ENCODE peak calls at places on chromosome 10, in four cellular contexts. W is trophoblast cell, T is IMR-90, X is H9. Y is an unnamed sample.

GRCh38 chr10:6563075-6563474 is 17.0 kb downstream of the PRKCQ start:
- DNase-seq in X (no peak), W (no peak), T (no peak), Y (no peak)

GRCh38 chr10:49652416-49653385 is 26.8 kb upstream of the C10orf53 start:
- DNase-seq in W (no peak), X (no peak), T (no peak), Y (no peak)

GRCh38 chr10:86411281-86411841 is 44.8 kb upstream of the GRID1 start:
- DNase-seq in W (no peak), X (no peak), T (peak; percentile 86), Y (peak; percentile 93)

GRCh38 chr10:15168296-15168780 is at the start of gene NMT2:
- DNase-seq in X (peak; percentile 89), W (peak; percentile 81), T (no peak), Y (peak; percentile 87)

GRCh38 chr10:106897631-106898161 is 266.8 kb downstream of the SORCS1 start:
- DNase-seq in X (no peak), W (no peak), T (no peak), Y (no peak)

GRCh38 chr10:126247454-126247975 is 140.8 kb downstream of the ADAM12 start:
- DNase-seq in W (peak; percentile 89), X (no peak), T (peak; percentile 100), Y (peak; percentile 99)

GRCh38 chr10:80513106-80513505 is 24.6 kb upstream of the SH2D4B start:
- DNase-seq in T (no peak), X (no peak), W (no peak), Y (no peak)

GRCh38 chr10:62992145-62992721 is 140.9 kb upstream of the NRBF2 start:
- DNase-seq in W (peak; percentile 1), T (peak; percentile 34), X (no peak), Y (no peak)

GRCh38 chr10:102633282-102633681 is 11.0 kb upstream of the TRIM8 start:
- DNase-seq in W (no peak), T (peak; percentile 81), X (no peak), Y (peak; percentile 82)

GRCh38 chr10:22606164-22606614 is 108.2 kb downstream of the PIP4K2A start:
- DNase-seq in T (peak; percentile 59), W (peak; percentile 8), X (no peak), Y (peak; percentile 89)

GRCh38 chr10:34006471-34006870 is 672.0 kb upstream of the NRP1 start:
- DNase-seq in X (no peak), W (no peak), T (no peak), Y (no peak)

GRCh38 chr10:100749309-100750217 is 4.2 kb downstream of the PAX2 start:
- DNase-seq in W (no peak), X (no peak), T (no peak), Y (no peak)

GRCh38 chr10:79028456-79029010 is 40.2 kb upstream of the ZMIZ1 start:
- DNase-seq in X (no peak), W (no peak), T (no peak), Y (no peak)

GRCh38 chr10:69073025-69073424 is 14.9 kb upstream of the SRGN start:
- DNase-seq in X (no peak), T (no peak), W (no peak), Y (no peak)

GRCh38 chr10:101400529-101400928 is 46.6 kb downstream of the BTRC start:
- DNase-seq in X (no peak), W (no peak), T (peak; percentile 9), Y (no peak)

GRCh38 chr10:35025916-35026315 is 64.2 kb downstream of the CUL2 start:
- DNase-seq in T (peak; percentile 78), X (no peak), W (no peak), Y (no peak)

GRCh38 chr10:114044251-114045070 is 795 bp downstream of the ADRB1 start:
- DNase-seq in T (no peak), X (peak; percentile 49), W (no peak), Y (no peak)

GRCh38 chr10:132430861-132431271 is 33.9 kb downstream of the PWWP2B start:
- DNase-seq in W (no peak), T (no peak), X (no peak), Y (no peak)

GRCh38 chr10:132428486-132428885 is 31.5 kb downstream of the PWWP2B start:
- DNase-seq in T (no peak), X (no peak), W (no peak), Y (no peak)

GRCh38 chr10:132430231-132430743 is 33.3 kb downstream of the PWWP2B start:
- DNase-seq in T (no peak), X (no peak), W (no peak), Y (no peak)

GRCh38 chr10:132427939-132428367 is 31.0 kb downstream of the PWWP2B start:
- DNase-seq in W (no peak), T (no peak), X (no peak), Y (no peak)

DNA sequence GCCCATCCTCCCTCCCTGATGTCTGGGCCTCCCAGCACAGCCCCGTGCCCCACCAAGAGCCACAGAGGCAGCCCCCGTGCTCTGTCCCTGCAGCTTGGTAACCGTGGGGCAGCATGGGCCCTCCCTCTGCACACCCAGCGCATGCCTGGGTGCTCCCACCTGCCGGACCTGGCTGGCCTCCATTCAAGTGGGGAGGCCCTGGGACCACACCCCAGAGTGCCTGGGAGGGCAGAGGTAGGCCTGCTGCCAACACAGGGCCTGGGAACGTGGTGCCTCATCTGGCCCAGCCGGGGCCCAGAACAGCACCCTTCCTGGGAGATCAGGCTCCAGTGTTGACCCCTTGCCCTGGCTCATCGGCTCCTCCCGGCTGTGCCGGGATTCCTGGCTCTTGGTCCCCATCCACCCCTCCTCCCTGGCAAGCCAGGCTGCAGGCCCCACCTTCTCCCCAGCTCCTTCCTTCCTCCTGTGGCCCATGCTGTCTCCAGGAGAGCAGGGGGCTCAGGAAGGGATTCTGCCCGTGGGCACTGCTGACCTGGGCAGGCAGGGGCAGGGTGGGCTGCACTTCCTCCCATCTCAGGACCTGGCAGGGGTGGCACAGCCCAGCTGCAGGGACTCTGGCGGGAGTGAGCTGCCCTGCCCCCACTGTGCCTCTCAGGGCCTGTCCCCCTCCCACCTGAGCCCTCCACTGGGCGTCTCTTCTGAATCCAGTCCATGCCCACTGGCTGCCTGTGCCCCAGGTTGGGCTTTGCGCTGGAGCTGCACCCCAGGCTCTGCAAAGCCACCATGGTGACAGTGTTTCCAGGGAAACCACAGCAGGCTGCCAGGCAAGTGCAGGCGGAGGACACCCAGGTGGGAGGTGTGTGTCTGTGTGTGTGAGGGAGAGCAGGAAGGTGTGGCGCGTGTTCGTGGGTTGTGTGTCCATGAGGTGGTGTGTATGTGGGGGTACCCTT is 32.6 kb downstream of the PWWP2B start:
- DNase-seq in W (no peak), T (no peak), X (no peak), Y (no peak)
- H4K8ac ChIP-seq in W (no peak overlapping the region), T (no peak overlapping the region), X (no peak overlapping the region), Y (no peak overlapping the region)

GRCh38 chr10:27380929-27381358 is 123.2 kb upstream of the RAB18 start:
- DNase-seq in T (no peak), X (no peak), W (no peak), Y (no peak)

GRCh38 chr10:27388761-27389399 is 115.2 kb upstream of the RAB18 start:
- DNase-seq in X (no peak), T (no peak), W (no peak), Y (no peak)

GRCh38 chr10:27383595-27384542 is 120.2 kb upstream of the RAB18 start:
- DNase-seq in X (no peak), T (peak; percentile 6), W (no peak), Y (peak; percentile 54)
- H3K27ac ChIP-seq in X (no peak overlapping the region), T (no peak overlapping the region), W (no peak overlapping the region), Y (no peak overlapping the region)

DNA sequence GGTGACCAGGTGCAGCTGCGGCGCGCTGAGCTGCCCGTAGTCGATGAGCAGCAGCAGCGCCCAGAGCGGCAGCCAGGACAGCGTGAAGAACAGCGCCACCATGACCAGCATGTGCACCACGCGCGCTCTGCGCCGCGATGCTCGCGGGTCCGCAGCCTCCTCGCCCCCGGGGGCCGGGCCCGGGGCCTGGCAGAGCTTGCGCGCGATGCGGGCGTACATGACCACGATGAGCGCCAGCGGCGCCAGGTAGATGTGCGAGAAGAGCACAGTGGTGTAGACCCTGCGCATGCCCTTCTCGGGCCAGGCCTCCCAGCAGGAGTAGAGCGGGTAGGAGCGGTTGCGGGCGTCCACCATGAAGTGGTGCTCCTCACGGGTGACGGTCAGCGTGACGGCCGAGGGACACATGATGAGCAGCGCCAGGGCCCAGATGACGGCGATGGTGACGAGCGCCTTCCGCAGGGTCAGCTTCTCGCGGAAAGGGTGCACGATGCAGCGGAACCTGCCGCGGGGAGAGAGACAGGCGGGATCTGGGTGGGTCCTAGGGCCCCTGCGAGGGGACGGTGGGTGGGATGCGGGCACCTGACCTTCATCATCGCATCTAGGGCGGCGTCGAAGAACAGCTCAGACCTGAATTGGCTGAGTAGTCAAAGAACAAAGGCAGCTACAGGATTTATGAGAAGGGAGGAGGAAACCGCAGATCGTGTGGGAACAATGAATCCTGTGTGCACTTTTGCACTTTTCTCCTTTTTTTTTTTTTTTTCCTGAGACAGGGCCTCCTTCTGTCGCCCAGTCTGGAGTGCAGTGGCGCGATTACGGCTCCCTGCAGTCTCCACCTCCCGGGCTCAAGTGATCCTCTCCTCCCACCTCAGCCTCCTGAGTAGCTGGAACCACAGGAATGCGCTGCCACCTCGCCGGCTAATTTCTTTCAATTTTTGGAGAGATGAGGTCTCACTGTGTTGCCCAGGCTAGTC is 22.4 kb upstream of the PPA1 start:
- DNase-seq in W (peak; percentile 8), X (peak; percentile 35), T (no peak), Y (no peak)
- H4K8ac ChIP-seq in W (no peak overlapping the region), X (no peak overlapping the region), T (no peak overlapping the region), Y (no peak overlapping the region)

DNA sequence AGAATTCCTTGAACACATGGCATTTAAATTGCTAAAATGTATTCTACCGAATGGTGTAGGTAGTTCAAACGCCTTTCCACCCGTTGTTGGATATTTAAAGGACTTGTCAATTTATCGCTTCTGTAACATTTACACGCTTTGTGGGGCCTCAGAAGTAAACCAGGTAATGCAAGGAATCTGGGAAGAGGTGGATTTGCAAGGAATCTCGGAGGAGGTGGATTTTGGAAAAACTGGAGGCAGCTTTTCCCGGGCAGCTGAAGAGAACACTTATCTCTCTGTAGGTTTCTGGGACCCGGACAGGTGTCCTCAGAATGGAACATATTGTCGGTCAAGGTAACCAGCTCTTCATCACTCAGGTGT is 592 bp upstream of the MAPK8 start:
- DNase-seq in W (no peak), T (no peak), X (no peak), Y (no peak)
- H3K27ac ChIP-seq in W (no peak overlapping the region), T (no peak overlapping the region), X (no peak overlapping the region), Y (no peak overlapping the region)

GRCh38 chr10:132916956-132917666 is 25.3 kb downstream of the CFAP46 start:
- DNase-seq in T (no peak), X (no peak), W (no peak), Y (no peak)
- H4K8ac ChIP-seq in T (no peak overlapping the region), X (no peak overlapping the region), W (no peak overlapping the region), Y (no peak overlapping the region)

Y was measured in mesenchymal stem cell.